ENCODE peak calls at places on chromosomes 5 and 9, in four cellular contexts. One of them, this sample, is unnamed.

GRCh38 chr5:149464796-149465489 is 85.9 kb upstream of the IL17B start:
- DNase-seq in HEK293T: no peak
- DNase-seq in anterior cingulate cortex: no peak
- DNase-seq in activated T-helper 1 cell treated with anti-CD3 and anti-CD28 coated beads, Interleukin-2, amount 50 U/mL, for 16 hours: no peak
- DNase-seq in this sample: no peak

GRCh38 chr9:123434619-123435240 is 78.7 kb downstream of the CRB2 start:
- DNase-seq in HEK293T: peak; percentile 54
- DNase-seq in anterior cingulate cortex: no peak
- DNase-seq in activated T-helper 1 cell treated with anti-CD3 and anti-CD28 coated beads, Interleukin-2, amount 50 U/mL, for 16 hours: no peak
- DNase-seq in this sample: no peak

GRCh38 chr5:21810737-21811316 is 1042.3 kb downstream of the CDH12 start:
- DNase-seq in HEK293T: peak; percentile 10
- DNase-seq in anterior cingulate cortex: no peak
- DNase-seq in activated T-helper 1 cell treated with anti-CD3 and anti-CD28 coated beads, Interleukin-2, amount 50 U/mL, for 16 hours: no peak
- DNase-seq in this sample: no peak

GRCh38 chr5:145938699-145939531 is 2.5 kb downstream of the SH3RF2 start:
- DNase-seq in HEK293T: no peak
- DNase-seq in anterior cingulate cortex: no peak
- DNase-seq in activated T-helper 1 cell treated with anti-CD3 and anti-CD28 coated beads, Interleukin-2, amount 50 U/mL, for 16 hours: no peak
- DNase-seq in this sample: no peak

GRCh38 chr5:138978085-138978484 is 103.0 kb upstream of the LRRTM2 start:
- DNase-seq in HEK293T: no peak
- DNase-seq in anterior cingulate cortex: no peak
- DNase-seq in activated T-helper 1 cell treated with anti-CD3 and anti-CD28 coated beads, Interleukin-2, amount 50 U/mL, for 16 hours: no peak
- DNase-seq in this sample: no peak

GRCh38 chr5:123545506-123545905 is 33.5 kb downstream of the CSNK1G3 start:
- DNase-seq in HEK293T: peak; percentile 12
- DNase-seq in anterior cingulate cortex: no peak
- DNase-seq in activated T-helper 1 cell treated with anti-CD3 and anti-CD28 coated beads, Interleukin-2, amount 50 U/mL, for 16 hours: no peak
- DNase-seq in this sample: no peak

GRCh38 chr5:150149618-150150017 is 6.0 kb downstream of the PDGFRB start:
- DNase-seq in HEK293T: no peak
- DNase-seq in anterior cingulate cortex: no peak
- DNase-seq in activated T-helper 1 cell treated with anti-CD3 and anti-CD28 coated beads, Interleukin-2, amount 50 U/mL, for 16 hours: no peak
- DNase-seq in this sample: no peak

GRCh38 chr5:90055831-90056328 is 353.7 kb downstream of the CETN3 start:
- DNase-seq in HEK293T: no peak
- DNase-seq in anterior cingulate cortex: no peak
- DNase-seq in activated T-helper 1 cell treated with anti-CD3 and anti-CD28 coated beads, Interleukin-2, amount 50 U/mL, for 16 hours: no peak
- DNase-seq in this sample: no peak

GRCh38 chr5:72844218-72844603 is 27.8 kb downstream of the TNPO1 start:
- DNase-seq in HEK293T: no peak
- DNase-seq in anterior cingulate cortex: no peak
- DNase-seq in activated T-helper 1 cell treated with anti-CD3 and anti-CD28 coated beads, Interleukin-2, amount 50 U/mL, for 16 hours: no peak
- DNase-seq in this sample: no peak

GRCh38 chr5:75660678-75661465 is 49.6 kb downstream of the ANKDD1B start:
- DNase-seq in HEK293T: no peak
- DNase-seq in anterior cingulate cortex: no peak
- DNase-seq in activated T-helper 1 cell treated with anti-CD3 and anti-CD28 coated beads, Interleukin-2, amount 50 U/mL, for 16 hours: no peak
- DNase-seq in this sample: no peak

GRCh38 chr5:135466178-135467050 is 14.3 kb upstream of the TIFAB start:
- DNase-seq in HEK293T: peak; percentile 88
- DNase-seq in anterior cingulate cortex: peak; percentile 77
- DNase-seq in activated T-helper 1 cell treated with anti-CD3 and anti-CD28 coated beads, Interleukin-2, amount 50 U/mL, for 16 hours: peak; percentile 30
- DNase-seq in this sample: peak; percentile 68

GRCh38 chr9:126157826-126158431 is 168.7 kb upstream of the MVB12B start:
- DNase-seq in HEK293T: no peak
- DNase-seq in anterior cingulate cortex: no peak
- DNase-seq in activated T-helper 1 cell treated with anti-CD3 and anti-CD28 coated beads, Interleukin-2, amount 50 U/mL, for 16 hours: no peak
- DNase-seq in this sample: no peak

GRCh38 chr9:76799481-76799880 is 35.2 kb downstream of the PCA3 start:
- DNase-seq in HEK293T: no peak
- DNase-seq in anterior cingulate cortex: no peak
- DNase-seq in activated T-helper 1 cell treated with anti-CD3 and anti-CD28 coated beads, Interleukin-2, amount 50 U/mL, for 16 hours: no peak
- DNase-seq in this sample: no peak

GRCh38 chr5:29170609-29171008 is 2022.9 kb upstream of the CDH6 start:
- DNase-seq in HEK293T: no peak
- DNase-seq in anterior cingulate cortex: no peak
- DNase-seq in activated T-helper 1 cell treated with anti-CD3 and anti-CD28 coated beads, Interleukin-2, amount 50 U/mL, for 16 hours: no peak
- DNase-seq in this sample: no peak

GRCh38 chr9:73149371-73150067 is 2.1 kb upstream of the ANXA1 start:
- DNase-seq in HEK293T: no peak
- DNase-seq in anterior cingulate cortex: no peak
- DNase-seq in activated T-helper 1 cell treated with anti-CD3 and anti-CD28 coated beads, Interleukin-2, amount 50 U/mL, for 16 hours: no peak
- DNase-seq in this sample: no peak

GRCh38 chr9:136808075-136808780 is 480 bp downstream of the RABL6 start:
- DNase-seq in HEK293T: peak; percentile 44
- DNase-seq in anterior cingulate cortex: no peak
- DNase-seq in activated T-helper 1 cell treated with anti-CD3 and anti-CD28 coated beads, Interleukin-2, amount 50 U/mL, for 16 hours: peak; percentile 31
- DNase-seq in this sample: no peak

GRCh38 chr9:128882677-128883590 is 1.0 kb downstream of the LRRC8A start:
- DNase-seq in HEK293T: no peak
- DNase-seq in anterior cingulate cortex: no peak
- DNase-seq in activated T-helper 1 cell treated with anti-CD3 and anti-CD28 coated beads, Interleukin-2, amount 50 U/mL, for 16 hours: no peak
- DNase-seq in this sample: no peak

GRCh38 chr5:146221234-146221633 is 17.8 kb downstream of the RBM27 start:
- DNase-seq in HEK293T: no peak
- DNase-seq in anterior cingulate cortex: no peak
- DNase-seq in activated T-helper 1 cell treated with anti-CD3 and anti-CD28 coated beads, Interleukin-2, amount 50 U/mL, for 16 hours: no peak
- DNase-seq in this sample: no peak